ENCODE peak calls at places on chromosomes 12 and 14, in four cellular contexts. Y is astrocyte, M is KBM-7, C is keratinocyte. B is an unnamed sample.

GRCh38 chr14:68506645-68507405 is 286.0 kb downstream of the ZFP36L1 start:
- DNase-seq in Y (no peak), M (no peak), C (no peak), B (no peak)

GRCh38 chr12:122437656-122438121 is 15.2 kb upstream of the CLIP1 start:
- DNase-seq in Y (peak; percentile 77), M (no peak), C (no peak), B (no peak)

GRCh38 chr12:67986632-67987031 is 2.6 kb upstream of the IFNG-AS1 start:
- DNase-seq in Y (no peak), M (no peak), C (no peak), B (no peak)

GRCh38 chr14:92960706-92961566 is 38.0 kb downstream of the CHGA start:
- DNase-seq in Y (peak; percentile 52), M (no peak), C (no peak), B (peak; percentile 41)

GRCh38 chr12:59858508-59858907 is 262.7 kb downstream of the SLC16A7 start:
- DNase-seq in Y (no peak), M (no peak), C (no peak), B (no peak)

GRCh38 chr14:57736391-57736790 is 129.5 kb downstream of the SLC35F4 start:
- DNase-seq in Y (no peak), M (no peak), C (no peak), B (no peak)

GRCh38 chr12:107607464-107608392 is 77.9 kb upstream of the PWP1 start:
- DNase-seq in Y (peak; percentile 29), M (peak; percentile 57), C (peak; percentile 40), B (peak; percentile 88)

GRCh38 chr14:71240154-71240553 is 332.9 kb downstream of the PCNX1 start:
- DNase-seq in Y (no peak), M (no peak), C (no peak), B (no peak)

GRCh38 chr12:27193854-27194544 is 50.1 kb upstream of the STK38L start:
- DNase-seq in Y (peak; percentile 93), M (no peak), C (no peak), B (no peak)

GRCh38 chr12:107992870-107993451 is 136.1 kb upstream of the WSCD2 start:
- DNase-seq in Y (peak; percentile 5), M (peak; percentile 37), C (peak; percentile 9), B (no peak)

GRCh38 chr14:98498019-98498885 is 773.7 kb downstream of the BCL11B start:
- DNase-seq in Y (no peak), M (no peak), C (peak; percentile 58), B (no peak)

GRCh38 chr14:50719911-50720759 is 52.0 kb upstream of the SAV1 start:
- DNase-seq in Y (peak; percentile 36), M (no peak), C (no peak), B (no peak)

GRCh38 chr12:31227401-31227981 is 98.5 kb downstream of the SINHCAF start:
- DNase-seq in Y (no peak), M (no peak), C (no peak), B (no peak)

GRCh38 chr12:34393086-34393820 is 371.0 kb downstream of the ALG10 start:
- DNase-seq in Y (no peak), M (no peak), C (no peak), B (peak; percentile 59)

GRCh38 chr12:92242917-92243316 is 97.3 kb upstream of the BTG1 start:
- DNase-seq in Y (no peak), M (no peak), C (no peak), B (no peak)

GRCh38 chr14:89771251-89771650 is 183.3 kb downstream of the EFCAB11 start:
- DNase-seq in Y (peak; percentile 55), M (no peak), C (no peak), B (no peak)

B was measured in kidney.